ENCODE peak calls at places on chromosomes 3 and 15, in ten cellular contexts. R, W, E, V, O, U, L, B, P and J are unnamed samples.

GRCh38 chr3:107939621-107940236 is 151.1 kb downstream of the CD47 start:
- DNase-seq in R (no peak), W (no peak), E (no peak), P (no peak), V (no peak), U (no peak), L (no peak), O (no peak), B (peak), J (no peak)

GRCh38 chr3:71681224-71681668 is 44.0 kb downstream of the EIF4E3 start:
- DNase-seq in R (no peak), P (peak), W (peak), V (peak), U (peak), L (peak), B (no peak), E (peak), O (no peak), J (no peak)

GRCh38 chr15:34717729-34718128 is 37.1 kb downstream of the GJD2 start:
- DNase-seq in R (no peak), E (no peak), P (no peak), B (no peak), O (no peak), V (no peak), U (no peak), W (no peak), L (no peak), J (no peak)

GRCh38 chr3:15405448-15406050 is 21.8 kb downstream of the METTL6 start:
- DNase-seq in P (peak), E (no peak), L (peak), U (peak), V (no peak), O (no peak), R (no peak), W (no peak), B (no peak), J (no peak)

GRCh38 chr3:159001711-159002110 is 199.9 kb downstream of the MFSD1 start:
- DNase-seq in W (no peak), O (no peak), L (no peak), E (no peak), V (no peak), B (no peak), P (no peak), R (no peak), U (no peak), J (no peak)

GRCh38 chr15:33125883-33126535 is 68.5 kb downstream of the FMN1 start:
- DNase-seq in B (no peak), O (no peak), P (no peak), R (no peak), E (no peak), W (no peak), U (no peak), V (no peak), L (no peak), J (no peak)

GRCh38 chr15:64305261-64305660 is 50.7 kb downstream of the CSNK1G1 start:
- DNase-seq in U (no peak), R (no peak), O (no peak), W (no peak), V (no peak), P (no peak), L (no peak), B (no peak), E (no peak), J (no peak)

GRCh38 chr3:69433938-69434263 is 48.0 kb upstream of the FRMD4B start:
- DNase-seq in P (no peak), B (no peak), W (no peak), R (no peak), E (no peak), V (no peak), O (no peak), U (no peak), L (no peak), J (no peak)

GRCh38 chr15:100020181-100020580 is 286.9 kb upstream of the LYSMD4 start:
- DNase-seq in B (no peak), P (no peak), R (peak), V (no peak), U (no peak), E (no peak), O (no peak), W (no peak), L (no peak), J (no peak)

GRCh38 chr15:78204351-78205309 is 29.7 kb downstream of the ACSBG1 start:
- DNase-seq in U (no peak), O (no peak), V (peak), B (no peak), L (no peak), R (peak), W (no peak), E (no peak), P (no peak), J (no peak)

GRCh38 chr3:104514371-104514770 is 852.3 kb upstream of the ALCAM start:
- DNase-seq in V (no peak), O (no peak), P (no peak), W (no peak), L (no peak), R (no peak), B (no peak), E (no peak), U (no peak), J (no peak)

GRCh38 chr3:59313365-59313764 is 263.5 kb upstream of the CFAP20DC start:
- DNase-seq in E (peak), U (peak), B (no peak), P (no peak), V (peak), L (peak), O (no peak), R (no peak), W (no peak), J (no peak)

DNA sequence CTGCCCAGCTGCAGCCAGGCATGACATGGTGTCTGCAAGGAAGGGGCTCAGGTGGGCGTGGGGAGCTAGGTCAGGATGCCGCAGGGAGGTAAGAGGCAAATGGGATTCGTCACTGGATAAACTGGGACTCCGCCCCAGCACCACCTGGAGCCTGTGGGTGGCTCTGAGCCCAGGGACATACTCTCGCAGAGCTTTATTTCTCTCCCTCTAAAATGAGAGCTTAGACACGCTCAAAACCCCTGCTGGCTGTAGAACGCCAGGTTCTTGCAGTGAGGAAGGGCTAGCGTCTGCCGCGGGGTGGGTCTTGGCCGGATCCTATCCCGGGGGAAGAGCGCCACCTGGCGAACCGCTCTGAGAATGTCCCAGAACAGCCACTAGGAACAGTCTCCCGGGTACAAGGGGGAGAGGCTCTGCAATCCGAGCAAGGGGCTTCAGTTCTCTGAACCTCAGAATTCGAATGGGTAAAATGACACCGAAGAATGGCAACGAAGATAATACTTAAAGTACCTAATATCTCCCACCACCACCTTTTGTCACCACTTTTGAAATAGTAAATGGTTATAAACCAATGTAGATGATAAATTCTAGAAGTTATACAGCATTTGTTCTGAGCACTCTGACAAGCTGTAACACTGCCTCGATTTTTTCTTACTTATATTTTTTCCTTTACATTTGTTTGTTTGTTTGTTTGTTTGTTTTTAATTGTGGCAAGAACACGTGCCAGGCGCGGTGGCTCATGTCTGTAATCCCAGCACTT is 53.2 kb upstream of the SRGAP3 start:
- DNase-seq in V (peak), W (peak), E (peak), O (no peak), P (peak), U (peak), B (no peak), L (peak), R (peak), J (peak)
- TF ChIP-seq POLR2A in V (no peak), W (no peak), E (no peak), O (no peak), P (no peak), U (no peak), B (no peak), L (no peak), R (no peak), J (no peak)

DNA sequence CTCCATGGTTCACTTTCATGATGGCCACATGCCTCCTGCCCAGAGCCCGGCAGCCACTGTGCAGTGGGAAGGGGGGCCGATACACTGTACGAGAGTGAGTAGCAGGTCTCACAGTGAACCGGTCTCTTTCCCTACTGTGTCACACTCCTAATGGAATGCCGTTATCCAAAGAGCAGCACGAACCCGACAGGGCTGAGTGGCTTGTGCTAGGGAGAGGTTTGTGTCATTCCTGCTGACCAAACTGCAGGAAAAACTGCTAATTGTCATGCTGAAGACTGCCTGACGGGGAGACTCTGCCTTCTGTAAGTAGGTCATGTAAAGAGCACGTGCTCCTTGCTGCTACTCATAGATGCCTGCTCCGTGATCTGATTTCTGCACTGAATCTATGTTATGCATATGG is 105.1 kb downstream of the ARPP21 start:
- DNase-seq in U (no peak), R (no peak), P (no peak), O (no peak), V (no peak), E (no peak), L (no peak), W (no peak), B (no peak), J (no peak)
- TF ChIP-seq POLR2AphosphoS5 in U (no peak), R (no peak), P (no peak), O (no peak), V (no peak), E (no peak), L (no peak), W (no peak), B (no peak), J (no peak)

DNA sequence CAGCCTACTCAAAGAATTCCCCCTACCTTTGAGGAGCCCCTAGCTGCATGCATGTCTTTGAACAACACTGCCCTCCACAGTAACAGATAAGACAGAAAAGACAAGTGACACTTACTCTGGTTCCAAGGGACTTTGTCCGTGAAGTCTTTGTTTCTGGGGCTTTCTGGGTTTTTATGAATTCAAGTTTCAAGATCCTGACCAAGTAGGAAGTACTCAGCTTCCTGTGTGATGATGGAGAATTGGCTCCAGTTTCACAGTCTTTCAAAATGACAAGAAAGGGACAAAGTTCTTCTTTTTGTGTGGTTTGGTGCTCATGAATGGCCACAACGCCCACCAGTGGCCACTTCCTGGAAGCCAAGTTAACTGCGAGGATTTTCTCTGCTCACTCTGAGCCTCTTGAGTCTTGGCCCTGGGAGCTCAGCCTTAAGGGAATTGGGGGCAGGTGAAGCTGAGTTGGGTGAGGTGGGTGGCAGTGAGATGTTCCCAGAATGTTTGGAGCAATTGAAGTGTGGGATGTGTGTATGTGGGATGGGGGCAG is at the start of gene CCR1:
- DNase-seq in B (peak), L (peak), V (no peak), P (no peak), E (peak), W (no peak), U (peak), O (no peak), R (no peak), J (peak)
- TF ChIP-seq CTCF in B (peak), L (peak), V (peak), P (no peak), E (peak), W (peak), U (peak), O (no peak), R (no peak), J (peak)

GRCh38 chr3:52175416-52176187 is 21.4 kb upstream of the POC1A start:
- DNase-seq in V (no peak), O (no peak), E (no peak), W (peak), R (no peak), U (no peak), P (no peak), B (no peak), L (no peak), J (peak)

GRCh38 chr3:52177701-52178042 is 20.3 kb upstream of the ALAS1 start:
- DNase-seq in U (no peak), B (no peak), W (peak), O (no peak), P (no peak), E (no peak), R (no peak), L (no peak), V (no peak), J (peak)

GRCh38 chr3:52178537-52178936 is 19.4 kb upstream of the ALAS1 start:
- DNase-seq in B (no peak), O (no peak), U (no peak), L (no peak), E (no peak), V (no peak), R (no peak), W (no peak), P (no peak), J (peak)

GRCh38 chr3:52176188-52176752 is 21.7 kb upstream of the ALAS1 start:
- DNase-seq in L (no peak), B (no peak), O (no peak), U (no peak), P (no peak), V (no peak), R (no peak), W (peak), E (no peak), J (peak)

GRCh38 chr3:52176951-52177700 is 20.8 kb upstream of the ALAS1 start:
- DNase-seq in U (no peak), P (no peak), V (peak), O (no peak), L (no peak), W (peak), B (no peak), R (no peak), E (no peak), J (peak)
- TF ChIP-seq POLR2A in U (no peak), P (no peak), V (no peak), O (no peak), L (no peak), W (no peak), B (no peak), R (no peak), E (no peak), J (no peak)

DNA sequence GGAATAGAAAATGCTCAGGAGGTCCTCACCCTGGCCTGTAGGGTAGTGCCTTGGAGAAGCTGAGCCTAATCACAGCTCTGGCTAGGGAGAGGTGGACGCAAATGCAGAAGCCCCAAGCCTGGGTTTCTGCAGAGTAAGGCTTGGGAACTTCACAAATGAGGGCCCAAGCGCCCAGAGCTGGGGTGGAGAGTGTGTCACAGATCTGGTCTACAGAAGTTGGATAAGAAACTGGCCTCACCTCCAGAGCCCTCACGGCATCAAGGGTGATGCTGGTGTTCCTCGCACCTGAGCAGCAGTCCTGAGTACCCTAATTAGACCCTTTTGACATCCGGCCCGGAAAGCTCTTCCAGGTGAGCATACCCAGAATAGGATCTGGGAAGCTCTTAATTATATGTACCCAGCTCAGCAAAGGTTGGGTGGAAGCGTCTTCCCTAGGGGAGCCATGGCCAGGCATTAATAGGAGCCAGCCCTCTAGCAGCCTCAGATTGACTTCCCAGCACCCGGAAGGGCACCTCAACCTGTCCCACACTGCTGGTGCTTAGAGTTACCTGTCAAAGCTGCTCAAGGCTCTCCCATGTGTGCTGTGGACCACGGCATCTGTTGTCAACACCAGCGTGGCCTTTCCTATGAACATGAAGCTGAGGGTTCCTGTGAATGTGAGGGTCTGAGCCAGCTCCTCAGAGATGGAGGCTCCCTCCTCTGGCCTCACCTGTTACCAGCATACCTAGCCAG is 31.8 kb downstream of the RBM5 start:
- DNase-seq in L (no peak), U (no peak), W (no peak), E (no peak), O (no peak), R (no peak), B (no peak), V (no peak), P (no peak), J (peak)
- TF ChIP-seq POLR2AphosphoS5 in L (peak), U (peak), W (no peak), E (no peak), O (no peak), R (no peak), B (no peak), V (no peak), P (no peak), J (no peak)

GRCh38 chr3:55042591-55042990 is 114.7 kb upstream of the LRTM1 start:
- DNase-seq in L (no peak), P (no peak), R (no peak), V (no peak), E (no peak), B (no peak), U (no peak), W (no peak), O (no peak), J (no peak)
- TF ChIP-seq CTCF in L (no peak), P (no peak), R (no peak), V (no peak), E (no peak), B (no peak), U (no peak), W (no peak), O (no peak), J (no peak)

GRCh38 chr3:29026959-29027358 is 253.9 kb upstream of the RBMS3 start:
- DNase-seq in V (no peak), L (no peak), U (no peak), O (no peak), R (no peak), E (no peak), P (no peak), B (no peak), W (no peak), J (no peak)
- TF ChIP-seq POLR2A in V (no peak), L (no peak), U (no peak), O (no peak), R (no peak), E (no peak), P (no peak), B (no peak), W (no peak), J (no peak)

DNA sequence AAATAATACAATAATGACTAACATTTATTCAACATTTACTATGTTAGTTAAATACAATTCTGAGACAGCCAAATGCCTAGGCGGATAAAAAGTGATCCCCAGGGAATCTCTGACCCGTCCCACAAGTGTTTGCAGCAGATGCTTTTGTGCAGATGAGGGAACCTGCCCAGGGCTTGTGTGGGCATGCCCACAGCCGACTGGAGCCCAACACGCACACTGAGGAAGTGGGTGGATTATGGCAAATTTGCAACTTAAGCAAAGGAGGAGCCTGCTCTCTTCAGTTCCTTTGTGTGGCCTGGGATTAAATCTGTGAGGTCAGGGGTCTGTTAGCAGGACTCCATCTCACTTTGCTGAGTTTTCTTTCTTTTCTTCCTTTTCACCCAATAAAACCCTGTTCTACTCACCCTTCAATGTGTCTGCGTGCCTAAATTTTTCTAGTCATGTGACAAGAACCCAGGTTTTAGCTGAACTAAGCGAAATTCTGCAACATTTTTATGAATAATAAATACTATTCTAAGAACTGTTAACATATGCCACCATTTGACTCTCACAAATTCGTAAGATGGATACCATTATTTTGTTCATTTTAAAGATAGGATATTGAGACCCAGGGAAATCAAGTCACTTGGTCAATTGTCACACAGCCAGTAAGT is 13.9 kb upstream of the RTP1 start:
- DNase-seq in E (no peak), R (no peak), O (no peak), U (no peak), L (no peak), W (no peak), B (no peak), P (no peak), V (no peak), J (no peak)
- TF ChIP-seq POLR2AphosphoS5 in E (no peak), R (no peak), O (peak), U (no peak), L (no peak), W (no peak), B (no peak), P (no peak), V (no peak), J (no peak)